ENCODE peak calls at places on chromosomes 2 and 18, in six cellular contexts. J, E, Z, W, C and M are unnamed samples.

GRCh38 chr2:231936491-231936890 is 10.3 kb upstream of the NPPC start:
- DNase-seq in Z (no peak), C (no peak), W (no peak), E (no peak), J (no peak), M (no peak)

GRCh38 chr2:236054661-236055060 is 113.5 kb downstream of the GBX2 start:
- DNase-seq in E (no peak), C (no peak), Z (no peak), J (no peak), W (no peak), M (no peak)

GRCh38 chr2:118945921-118946320 is 3.9 kb downstream of the MARCO start:
- DNase-seq in W (no peak), C (no peak), Z (no peak), J (no peak), E (no peak), M (no peak)

GRCh38 chr18:11387880-11388279 is 221.5 kb upstream of the SLC35G4 start:
- DNase-seq in C (peak), W (no peak), Z (peak), E (peak), J (no peak), M (no peak)

GRCh38 chr2:150621800-150622199 is 134.3 kb upstream of the RND3 start:
- DNase-seq in E (no peak), J (no peak), W (no peak), Z (no peak), C (no peak), M (no peak)

GRCh38 chr2:239195318-239195871 is 205.4 kb downstream of the HDAC4 start:
- DNase-seq in J (no peak), C (no peak), E (no peak), Z (no peak), W (peak), M (no peak)

GRCh38 chr18:79707671-79708070 is 28.1 kb downstream of the CTDP1 start:
- DNase-seq in C (no peak), E (no peak), J (no peak), W (no peak), Z (no peak), M (no peak)

GRCh38 chr2:43041661-43042360 is 184.6 kb downstream of the ZFP36L2 start:
- DNase-seq in W (peak), Z (no peak), J (no peak), C (peak), E (peak), M (no peak)

GRCh38 chr18:13366977-13367892 is 148.7 kb downstream of the LDLRAD4 start:
- DNase-seq in W (no peak), J (no peak), E (no peak), Z (no peak), C (no peak), M (no peak)

GRCh38 chr2:97760480-97761049 is 47.2 kb downstream of the ZAP70 start:
- DNase-seq in W (no peak), Z (no peak), E (no peak), J (no peak), C (no peak), M (no peak)

GRCh38 chr2:118738524-118739308 is 108.7 kb downstream of the EN1 start:
- DNase-seq in J (no peak), C (peak), W (no peak), Z (no peak), E (peak), M (no peak)

GRCh38 chr2:177164131-177164530 is 48.5 kb upstream of the HNRNPA3 start:
- DNase-seq in J (no peak), E (no peak), W (no peak), C (no peak), Z (no peak), M (no peak)

GRCh38 chr2:85308951-85309555 is 18.7 kb downstream of the TGOLN2 start:
- DNase-seq in J (no peak), E (peak), Z (no peak), W (no peak), C (no peak), M (no peak)

GRCh38 chr2:162243305-162243693 is at the start of gene FAP:
- DNase-seq in W (no peak), E (no peak), Z (no peak), C (no peak), J (no peak), M (no peak)

GRCh38 chr18:60050821-60051220 is 151.0 kb downstream of the PMAIP1 start:
- DNase-seq in W (no peak), E (no peak), C (no peak), Z (no peak), J (no peak), M (no peak)

GRCh38 chr2:10310489-10310888 is 7.8 kb downstream of the HPCAL1 start:
- DNase-seq in C (no peak), W (no peak), Z (no peak), J (no peak), E (no peak), M (no peak)

GRCh38 chr18:7908686-7909299 is 341.7 kb downstream of the PTPRM start:
- DNase-seq in C (no peak), Z (no peak), E (no peak), J (no peak), W (no peak), M (no peak)

GRCh38 chr2:174138161-174138560 is 110.2 kb downstream of the OLA1 start:
- DNase-seq in J (no peak), E (peak), W (no peak), Z (no peak), C (no peak), M (no peak)

GRCh38 chr2:229910832-229911412 is 10.9 kb downstream of the TRIP12 start:
- DNase-seq in C (peak), E (peak), W (no peak), J (no peak), Z (no peak), M (no peak)

GRCh38 chr18:44927127-44927849 is 246.6 kb downstream of the SETBP1 start:
- DNase-seq in W (no peak), C (no peak), Z (no peak), J (no peak), E (no peak), M (no peak)

GRCh38 chr2:209619782-209620181 is 151.8 kb upstream of the UNC80 start:
- DNase-seq in Z (no peak), J (no peak), E (no peak), W (no peak), C (no peak), M (peak)

GRCh38 chr2:45627911-45628310 is 16.8 kb upstream of the SRBD1 start:
- DNase-seq in C (no peak), E (no peak), J (no peak), Z (no peak), W (no peak), M (no peak)

GRCh38 chr2:69253033-69253535 is 133.9 kb downstream of the GFPT1 start:
- DNase-seq in J (no peak), C (no peak), E (no peak), Z (no peak), W (no peak), M (no peak)

GRCh38 chr2:134289225-134289624 is 35.4 kb downstream of the MGAT5 start:
- DNase-seq in C (no peak), W (no peak), E (no peak), J (no peak), Z (no peak), M (no peak)

GRCh38 chr2:154587739-154588138 is 110.8 kb upstream of the KCNJ3 start:
- DNase-seq in Z (no peak), E (no peak), C (no peak), J (no peak), W (no peak), M (no peak)

GRCh38 chr2:119059287-119059686 is 99.3 kb downstream of the C1QL2 start:
- DNase-seq in E (no peak), J (no peak), Z (no peak), W (no peak), C (no peak), M (no peak)

GRCh38 chr2:239033801-239034560 is 186.1 kb downstream of the TWIST2 start:
- DNase-seq in Z (no peak), C (no peak), E (no peak), J (no peak), W (no peak), M (no peak)

GRCh38 chr2:230816735-230817134 is 48.0 kb upstream of the ITM2C start:
- DNase-seq in C (no peak), J (no peak), W (no peak), E (no peak), Z (no peak), M (no peak)

GRCh38 chr2:133287709-133288108 is 280.6 kb downstream of the NCKAP5 start:
- DNase-seq in E (no peak), Z (no peak), C (no peak), W (no peak), J (no peak), M (no peak)

GRCh38 chr18:2402084-2402483 is 169.2 kb downstream of the METTL4 start:
- DNase-seq in W (no peak), C (no peak), E (no peak), Z (no peak), J (no peak), M (no peak)

DNA sequence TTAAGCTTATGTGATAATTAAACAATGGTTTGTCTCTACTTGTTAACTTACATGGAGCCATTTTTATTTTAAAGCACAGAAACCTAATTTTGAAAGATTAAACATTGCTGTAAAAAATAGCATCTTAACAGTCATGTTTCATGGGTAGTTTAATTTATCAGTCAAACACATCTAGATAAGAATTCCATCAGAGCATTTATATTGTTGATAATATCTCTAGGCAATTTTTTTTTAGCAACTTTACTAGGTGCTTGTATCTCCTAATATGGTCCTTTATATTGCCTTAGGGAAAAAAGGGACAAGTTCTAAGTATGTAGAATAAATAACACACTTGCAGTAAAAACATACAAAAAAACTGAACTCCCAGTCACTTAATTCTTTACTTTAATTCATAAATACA is 853 bp downstream of the CSRNP3 start:
- DNase-seq in E (no peak), Z (no peak), J (no peak), C (no peak), W (no peak), M (no peak)
- TF ChIP-seq POLR2AphosphoS5 in E (no peak), Z (no peak), J (no peak), C (no peak), W (no peak), M (no peak)

DNA sequence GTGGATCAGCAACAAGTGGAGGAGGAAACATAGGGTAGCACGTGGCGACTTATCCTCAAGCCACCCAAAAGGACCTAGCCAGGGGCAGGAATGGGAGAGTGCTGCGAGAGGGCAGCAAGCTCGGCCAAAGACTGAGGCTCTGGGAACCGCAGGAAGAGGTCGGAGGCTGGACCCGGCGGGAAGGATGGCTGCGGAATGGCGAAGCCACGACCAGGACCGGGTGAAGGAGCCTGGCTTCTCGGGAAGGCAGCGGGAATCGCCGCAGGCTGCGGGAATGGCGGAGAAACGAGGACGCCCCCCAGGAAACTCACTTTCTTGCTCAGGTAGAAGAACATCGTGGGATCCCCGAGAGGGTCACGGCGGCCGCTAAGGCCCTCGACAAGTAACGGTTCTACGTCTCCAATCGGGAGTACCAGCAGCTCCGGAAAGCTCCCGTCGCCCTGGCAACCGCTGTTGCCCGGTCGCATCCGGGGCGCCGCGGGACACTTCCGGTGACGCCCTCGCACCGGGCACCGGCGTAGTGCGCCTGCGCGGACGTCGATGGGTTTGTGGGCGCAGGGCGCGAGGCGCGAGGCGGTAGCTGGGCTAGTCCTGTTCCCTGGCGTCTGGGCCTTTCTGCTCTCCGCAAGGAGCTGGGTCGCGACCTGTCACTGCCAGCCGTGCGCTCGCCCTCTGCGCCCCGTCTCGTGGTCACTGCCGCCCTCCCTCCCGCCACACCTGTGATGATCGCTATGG is at the start of gene WDR35:
- DNase-seq in J (peak), W (peak), C (peak), Z (peak), E (peak), M (peak)
- TF ChIP-seq POLR2A in J (peak), W (peak), C (peak), Z (peak), E (peak), M (peak)

DNA sequence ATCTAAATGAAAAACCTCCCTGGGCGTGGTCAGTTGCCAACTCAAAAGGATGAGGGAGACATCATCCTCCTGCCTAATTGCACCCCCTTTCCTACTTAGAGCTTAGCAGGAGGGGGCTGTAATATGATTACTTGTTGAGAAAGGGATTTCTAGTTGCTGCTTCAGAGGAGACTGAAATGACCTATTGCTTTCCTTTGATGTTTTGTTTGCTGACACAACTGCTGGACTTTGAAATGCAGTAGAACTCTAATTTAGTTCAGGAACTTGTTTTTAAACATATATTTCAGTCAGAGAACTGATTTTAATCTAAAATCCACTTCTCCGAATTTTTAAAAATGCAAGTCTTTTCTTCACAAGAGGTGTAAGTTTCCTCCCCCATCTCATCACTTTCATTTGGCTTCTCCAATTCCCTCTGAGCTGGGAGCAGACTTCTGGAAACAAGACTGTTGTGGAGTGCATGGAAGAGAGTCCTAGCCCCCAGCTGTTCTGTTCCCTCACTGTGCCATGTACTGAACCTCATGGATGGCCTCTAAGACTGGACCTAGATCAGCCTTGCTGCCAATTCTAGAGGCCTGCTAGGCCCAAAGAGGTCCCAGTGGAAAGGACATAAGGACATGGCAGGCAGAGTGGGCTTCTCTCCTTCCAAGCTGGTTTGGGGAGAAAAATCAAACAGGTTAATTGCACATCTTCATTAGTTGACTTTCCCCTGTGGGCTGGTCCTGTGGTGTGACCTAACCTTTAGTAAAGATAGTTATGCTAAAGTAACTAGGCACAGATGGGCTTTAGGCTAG is 7.5 kb upstream of the CETN1 start:
- DNase-seq in J (no peak), C (no peak), E (peak), W (no peak), Z (no peak), M (no peak)
- TF ChIP-seq TAF1 in J (no peak), C (no peak), E (no peak), W (no peak), Z (no peak), M (no peak)

GRCh38 chr2:148645135-148645924 is 779 bp downstream of the EPC2 start:
- DNase-seq in W (peak), E (peak), J (peak), C (peak), Z (peak), M (peak)

GRCh38 chr2:148645925-148646559 is 1.5 kb downstream of the EPC2 start:
- DNase-seq in E (peak), W (no peak), C (peak), Z (peak), J (peak), M (peak)

GRCh38 chr2:148643421-148643820 is 1.1 kb upstream of the EPC2 start:
- DNase-seq in E (no peak), Z (no peak), J (peak), W (no peak), C (no peak), M (no peak)

GRCh38 chr2:148643998-148644884 is at the start of gene EPC2:
- DNase-seq in Z (peak), E (peak), W (peak), C (peak), J (peak), M (peak)

DNA sequence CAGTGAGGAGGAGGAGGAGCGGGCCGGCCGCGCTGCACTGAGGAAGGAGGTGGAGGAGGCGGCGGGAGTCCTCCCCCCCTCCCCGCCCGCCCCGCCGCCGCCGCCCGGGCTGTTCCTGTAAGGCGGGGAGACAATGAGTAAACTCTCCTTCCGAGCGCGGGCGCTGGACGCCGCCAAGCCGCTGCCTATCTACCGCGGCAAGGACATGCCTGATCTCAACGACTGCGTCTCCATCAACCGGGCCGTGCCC is 259 bp downstream of the EPC2 start:
- DNase-seq in C (no peak), W (no peak), E (no peak), J (no peak), Z (no peak), M (no peak)
- TF ChIP-seq POLR2AphosphoS5 in C (peak), W (peak), E (no peak), J (no peak), Z (no peak), M (peak)

GRCh38 chr18:50878345-50879301 is at the start of gene ME2:
- DNase-seq in Z (peak), C (peak), W (peak), J (peak), E (peak), M (peak)
- TF ChIP-seq POLR2A in Z (peak), C (peak), W (peak), J (peak), E (peak), M (peak)

GRCh38 chr2:164535280-164536025 is 85.8 kb downstream of the GRB14 start:
- DNase-seq in J (no peak), W (no peak), E (peak), C (no peak), Z (no peak), M (no peak)

GRCh38 chr2:164542584-164543021 is 78.7 kb downstream of the GRB14 start:
- DNase-seq in E (peak), W (no peak), Z (no peak), J (no peak), C (no peak), M (no peak)

DNA sequence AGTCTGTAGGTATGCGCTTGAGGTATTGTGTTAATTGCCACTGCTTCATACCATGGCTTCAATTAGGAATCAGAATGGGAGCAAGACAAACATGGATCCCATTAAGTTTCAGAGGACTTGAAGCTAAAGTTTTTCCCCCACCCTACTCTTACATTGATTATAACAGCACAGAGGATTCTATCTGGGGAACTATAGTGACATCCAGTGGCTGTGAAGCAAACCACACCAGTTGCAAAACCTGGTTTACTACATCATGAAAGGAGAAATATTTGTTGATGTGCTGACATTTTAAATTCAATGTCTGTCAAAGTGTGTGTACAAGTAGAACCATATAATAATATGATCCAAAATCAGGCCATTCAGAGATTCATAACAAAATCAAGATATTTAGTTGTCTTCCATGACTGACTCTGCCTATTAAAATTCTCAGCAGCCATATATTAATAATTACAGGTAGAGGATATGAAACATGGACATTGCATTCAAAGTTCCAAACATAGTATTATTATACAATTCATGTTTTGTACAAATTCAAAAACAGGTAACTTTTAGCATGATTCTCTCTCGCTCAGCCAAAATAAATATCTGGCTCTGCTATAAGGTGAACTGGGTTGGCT is 82.9 kb downstream of the GRB14 start:
- DNase-seq in E (peak), Z (peak), W (no peak), J (no peak), C (peak), M (no peak)
- TF ChIP-seq TAF1 in E (no peak), Z (no peak), W (no peak), J (no peak), C (no peak), M (no peak)

GRCh38 chr18:77129150-77129551 is 3.4 kb downstream of the MBP start:
- DNase-seq in C (no peak), J (no peak), W (no peak), Z (no peak), E (no peak), M (no peak)
- TF ChIP-seq POLR2AphosphoS5 in C (no peak), J (peak), W (no peak), Z (no peak), E (no peak), M (no peak)